ENCODE peak calls at places on chromosome 2, in four cellular contexts. F is HCT116, Z is MM.1S, J is hepatocyte. W is an unnamed sample.
A peak's percentile ranks its signal among the peaks of the same experiment; 100 is the strongest.

GRCh38 chr2:240250985-240251847 is 110.8 kb upstream of the OTOS start:
- DNase-seq in Z (peak; percentile 27), F (peak; percentile 77), J (peak; percentile 94), W (peak; percentile 50)

GRCh38 chr2:170235860-170236638 is 58.1 kb downstream of the MYO3B start:
- DNase-seq in F (peak; percentile 60), J (peak; percentile 76), Z (peak; percentile 61), W (peak; percentile 84)

GRCh38 chr2:120367649-120368048 is 21.7 kb downstream of the INHBB start:
- DNase-seq in J (no peak), F (no peak), Z (no peak), W (no peak)

GRCh38 chr2:25062461-25062860 is 20.6 kb downstream of the EFR3B start:
- DNase-seq in F (no peak), J (no peak), Z (no peak), W (no peak)

GRCh38 chr2:144517825-144518699 is 1.9 kb downstream of the ZEB2 start:
- DNase-seq in Z (no peak), J (no peak), F (no peak), W (peak; percentile 54)

GRCh38 chr2:131724019-131724418 is 196.3 kb downstream of the CCDC74A start:
- DNase-seq in J (no peak), F (no peak), Z (no peak), W (no peak)

GRCh38 chr2:201358684-201359083 is 1.5 kb upstream of the FLACC1 start:
- DNase-seq in Z (no peak), J (no peak), F (peak; percentile 88), W (no peak)

GRCh38 chr2:42949125-42949524 is 156.7 kb upstream of the HAAO start:
- DNase-seq in Z (peak; percentile 46), F (no peak), J (no peak), W (no peak)

GRCh38 chr2:98461650-98462049 is 17.0 kb downstream of the INPP4A start:
- DNase-seq in F (no peak), Z (no peak), J (no peak), W (no peak)

GRCh38 chr2:177298191-177298590 is 33.7 kb upstream of the NFE2L2 start:
- DNase-seq in Z (no peak), J (no peak), F (no peak), W (no peak)

GRCh38 chr2:241702155-241702404 is 241 bp downstream of the ING5 start:
- DNase-seq in F (no peak), Z (no peak), J (no peak), W (no peak)

GRCh38 chr2:109185801-109186570 is 57.0 kb downstream of the SH3RF3 start:
- DNase-seq in Z (no peak), F (no peak), J (no peak), W (no peak)

GRCh38 chr2:208657468-208657867 is 250.9 kb downstream of the PTH2R start:
- DNase-seq in J (no peak), F (peak; percentile 23), Z (no peak), W (peak; percentile 55)

GRCh38 chr2:26846881-26847662 is 860 bp upstream of the DPYSL5 start:
- DNase-seq in F (no peak), J (peak; percentile 8), Z (no peak), W (peak; percentile 63)

GRCh38 chr2:230097424-230097823 is 28.7 kb upstream of the SLC16A14 start:
- DNase-seq in J (no peak), F (no peak), Z (no peak), W (no peak)

GRCh38 chr2:99615247-99615771 is 125.5 kb upstream of the REV1 start:
- DNase-seq in Z (no peak), J (no peak), F (peak; percentile 21), W (peak; percentile 33)

GRCh38 chr2:239727776-239728600 is 297.2 kb downstream of the NDUFA10 start:
- DNase-seq in J (no peak), F (no peak), Z (no peak), W (no peak)

GRCh38 chr2:241975593-241976284 is 106.2 kb downstream of the RTP5 start:
- DNase-seq in F (no peak), Z (no peak), J (no peak), W (no peak)

GRCh38 chr2:173048901-173049661 is 26.6 kb upstream of the MAP3K20 start:
- DNase-seq in F (peak; percentile 97), J (peak; percentile 82), Z (no peak), W (no peak)

GRCh38 chr2:182870227-182870626 is 3.8 kb upstream of the FRZB start:
- DNase-seq in Z (no peak), J (no peak), F (peak; percentile 16), W (peak; percentile 65)

GRCh38 chr2:138028538-138028937 is 64.3 kb downstream of the HNMT start:
- DNase-seq in Z (no peak), J (no peak), F (no peak), W (no peak)

GRCh38 chr2:169562519-169562918 is 11.1 kb downstream of the FASTKD1 start:
- DNase-seq in J (no peak), Z (no peak), F (no peak), W (no peak)

GRCh38 chr2:156955701-156956100 is 301.8 kb upstream of the GALNT5 start:
- DNase-seq in J (no peak), F (no peak), Z (no peak), W (no peak)
- TF ChIP-seq EZH2phosphoT487 in J (no peak), F (no peak), Z (no peak), W (no peak)

GRCh38 chr2:148644885-148645134 is 259 bp downstream of the EPC2 start:
- DNase-seq in J (no peak), F (no peak), Z (no peak), W (no peak)
- TF ChIP-seq CTCF in J (no peak), F (no peak), Z (no peak), W (no peak)

GRCh38 chr2:180122874-180123273 is 115.8 kb upstream of the CWC22 start:
- DNase-seq in J (no peak), Z (no peak), F (no peak), W (no peak)

GRCh38 chr2:180125245-180125962 is 118.3 kb upstream of the CWC22 start:
- DNase-seq in J (peak; percentile 92), Z (peak; percentile 78), F (peak; percentile 84), W (peak; percentile 89)

GRCh38 chr2:180128861-180129260 is 121.8 kb upstream of the CWC22 start:
- DNase-seq in J (no peak), Z (no peak), F (no peak), W (no peak)

DNA sequence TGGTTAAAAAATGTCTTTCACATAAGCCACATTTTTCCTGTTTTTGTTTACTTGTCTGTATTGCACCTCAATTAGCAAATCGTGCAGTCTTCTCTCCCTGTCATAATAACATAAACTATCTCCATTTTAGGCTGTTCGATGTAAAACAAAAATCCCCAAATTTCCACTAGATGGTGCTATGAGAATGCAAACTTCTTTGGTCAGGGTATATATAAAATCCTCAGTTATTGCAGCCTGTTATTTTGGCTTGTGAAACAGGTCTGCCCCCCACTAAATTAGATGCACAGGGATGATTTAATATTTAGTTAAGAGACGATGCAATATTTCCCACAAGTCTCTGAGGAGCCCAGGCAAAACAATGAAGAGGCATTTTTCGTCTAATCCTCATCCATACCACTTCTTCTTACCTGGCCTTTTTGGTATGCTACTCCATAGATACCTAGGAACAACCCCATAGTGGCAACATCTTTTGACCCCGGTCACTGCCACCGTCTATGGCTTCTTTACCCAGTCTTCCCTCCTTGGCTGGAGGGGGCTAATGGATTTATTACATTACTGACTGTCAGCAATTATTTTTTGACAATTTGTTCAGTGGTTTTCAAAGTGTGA is 117.3 kb upstream of the CWC22 start:
- DNase-seq in Z (peak; percentile 66), F (peak; percentile 51), J (peak; percentile 62), W (peak; percentile 55)
- TF ChIP-seq EZH2phosphoT487 in Z (no peak), F (no peak), J (no peak), W (no peak)

GRCh38 chr2:196759378-196759706 is 40.1 kb downstream of the GTF3C3 start:
- DNase-seq in J (no peak), Z (no peak), F (no peak), W (no peak)

DNA sequence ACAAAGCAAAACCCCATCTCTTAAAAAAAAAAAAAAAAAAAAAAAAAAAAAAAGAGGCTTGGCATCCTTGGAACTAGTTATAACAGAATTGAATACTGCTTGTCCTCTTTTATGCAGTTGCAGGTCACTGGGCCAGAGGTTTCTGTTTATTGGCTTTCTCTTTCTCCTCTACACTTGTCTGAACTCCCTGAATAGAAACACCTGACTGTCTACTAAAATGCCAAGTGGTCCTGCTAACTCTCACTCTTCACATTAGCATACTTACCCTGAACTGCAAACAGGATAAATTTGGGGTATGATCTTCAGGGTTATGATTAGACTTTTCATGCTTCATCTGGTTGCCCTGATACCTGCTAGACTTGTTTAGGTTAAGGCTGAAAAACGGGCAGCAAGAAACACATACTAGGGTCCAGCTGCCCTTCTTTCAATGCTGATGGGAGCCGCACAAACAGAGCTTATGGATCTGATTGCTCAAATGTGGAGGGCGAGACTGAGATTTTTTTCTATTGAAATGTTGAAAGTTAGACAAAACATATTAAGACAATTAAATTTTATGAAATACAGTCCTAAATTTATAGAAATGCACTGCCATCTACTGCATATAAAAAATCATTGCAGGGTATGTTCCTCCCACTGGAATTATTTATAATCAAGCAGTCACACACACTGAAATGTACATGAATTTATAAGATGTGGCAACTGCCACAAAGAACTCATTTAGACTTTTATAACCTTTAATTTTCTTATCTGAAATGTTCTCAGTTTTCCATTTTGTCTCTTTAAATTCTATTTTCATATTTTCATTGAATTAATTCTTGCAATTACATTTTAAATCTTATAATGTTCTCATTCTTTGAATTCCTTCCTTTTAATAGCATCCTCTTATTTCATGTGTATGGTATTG is 40.8 kb downstream of the GTF3C3 start:
- DNase-seq in Z (peak; percentile 18), J (no peak), F (no peak), W (no peak)
- TF ChIP-seq CTCF in Z (peak; percentile 41), J (peak; percentile 51), F (peak; percentile 52), W (peak; percentile 28)

DNA sequence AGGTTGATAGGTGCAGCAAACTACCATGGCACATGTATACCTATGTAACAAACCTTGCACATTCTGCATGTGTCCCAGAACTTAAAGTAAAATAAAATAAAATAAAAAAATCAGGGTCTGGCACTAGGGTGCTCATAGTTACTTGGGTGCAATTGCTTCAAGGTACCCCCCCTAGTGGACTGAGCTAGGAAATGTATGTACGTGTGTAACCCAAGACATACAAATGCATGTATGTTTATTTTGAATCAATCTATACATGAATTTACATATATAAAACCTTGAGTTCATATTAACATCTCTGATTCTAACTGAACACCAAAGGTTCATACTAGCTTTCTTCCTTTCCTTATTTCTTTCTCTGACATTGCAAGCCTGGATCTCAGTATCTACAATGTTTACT is 51.5 kb downstream of the USP37 start:
- DNase-seq in Z (no peak), F (peak; percentile 23), J (no peak), W (peak; percentile 16)
- TF ChIP-seq EZH2phosphoT487 in Z (no peak), F (no peak), J (no peak), W (no peak)

DNA sequence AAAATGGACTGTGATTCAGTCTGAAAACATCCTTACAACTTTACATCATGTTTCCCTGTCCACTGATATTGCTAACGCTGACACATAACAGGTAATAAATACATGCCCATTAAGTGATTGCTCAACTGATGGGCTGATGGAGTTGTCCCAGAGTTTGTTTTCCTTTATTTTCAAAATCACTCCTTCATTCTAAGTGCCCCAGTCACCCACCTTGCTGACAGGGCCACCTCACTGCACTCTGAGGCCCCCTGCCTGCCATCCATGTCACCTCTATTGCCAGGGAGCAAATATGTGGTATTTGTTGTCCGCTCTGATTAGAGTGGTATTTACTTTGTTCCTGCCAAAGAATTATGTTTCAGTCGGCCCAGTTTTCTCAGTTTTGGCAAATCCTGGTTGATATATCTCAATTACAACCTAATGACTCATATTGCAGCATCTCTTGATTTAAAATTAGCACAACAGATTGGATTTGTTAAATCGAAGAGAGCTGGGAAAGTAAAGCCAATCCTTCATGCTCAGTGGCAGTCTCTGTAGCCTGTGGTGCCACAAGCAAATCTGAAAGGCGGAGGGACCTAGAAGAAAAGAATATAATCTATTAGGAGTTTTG is 105.1 kb downstream of the RDH14 start:
- DNase-seq in F (no peak), J (peak; percentile 20), Z (no peak), W (peak; percentile 37)
- TF ChIP-seq CTCF in F (peak; percentile 51), J (peak; percentile 32), Z (no peak), W (peak; percentile 54)